ENCODE peak calls at places on chromosomes 2 and 18, in eight cellular contexts. One of them, this sample, is unnamed.

GRCh38 chr2:30511122-30512083 is 64.4 kb downstream of the LCLAT1 start:
- DNase-seq in H1: no peak
- DNase-seq in K562: peak; percentile 26
- DNase-seq in A549: no peak
- DNase-seq in tibial nerve: no peak
- DNase-seq in H9: no peak
- DNase-seq in body of pancreas: no peak
- DNase-seq in heart left ventricle: peak; percentile 45
- DNase-seq in this sample: no peak

GRCh38 chr18:6558770-6559169 is 144.1 kb upstream of the L3MBTL4 start:
- DNase-seq in H9: no peak
- DNase-seq in heart left ventricle: no peak
- DNase-seq in H1: no peak
- DNase-seq in body of pancreas: no peak
- DNase-seq in A549: no peak
- DNase-seq in tibial nerve: no peak
- DNase-seq in K562: no peak
- DNase-seq in this sample: no peak

GRCh38 chr18:31454066-31454708 is 6.6 kb downstream of the DSG3 start:
- DNase-seq in tibial nerve: no peak
- DNase-seq in H1: no peak
- DNase-seq in heart left ventricle: no peak
- DNase-seq in H9: no peak
- DNase-seq in body of pancreas: no peak
- DNase-seq in A549: peak; percentile 71
- DNase-seq in K562: no peak
- DNase-seq in this sample: no peak

GRCh38 chr2:203893823-203894222 is 26.3 kb downstream of the CTLA4 start:
- DNase-seq in K562: no peak
- DNase-seq in H9: no peak
- DNase-seq in body of pancreas: no peak
- DNase-seq in tibial nerve: no peak
- DNase-seq in heart left ventricle: no peak
- DNase-seq in A549: no peak
- DNase-seq in H1: no peak
- DNase-seq in this sample: no peak

GRCh38 chr18:39455300-39455699 is 1889.7 kb upstream of the CELF4 start:
- DNase-seq in H9: no peak
- DNase-seq in body of pancreas: no peak
- DNase-seq in heart left ventricle: no peak
- DNase-seq in K562: no peak
- DNase-seq in H1: no peak
- DNase-seq in A549: no peak
- DNase-seq in tibial nerve: no peak
- DNase-seq in this sample: no peak

GRCh38 chr18:23053756-23054457 is 81.4 kb upstream of the CABLES1 start:
- DNase-seq in A549: peak; percentile 16
- DNase-seq in K562: peak; percentile 35
- DNase-seq in tibial nerve: no peak
- DNase-seq in body of pancreas: no peak
- DNase-seq in H9: peak; percentile 87
- DNase-seq in H1: peak; percentile 39
- DNase-seq in heart left ventricle: no peak
- DNase-seq in this sample: peak; percentile 89

GRCh38 chr18:5628512-5629255 is 84.9 kb upstream of the EPB41L3 start:
- DNase-seq in body of pancreas: peak; percentile 44
- DNase-seq in H9: no peak
- DNase-seq in A549: no peak
- DNase-seq in heart left ventricle: peak; percentile 30
- DNase-seq in H1: no peak
- DNase-seq in tibial nerve: peak; percentile 16
- DNase-seq in K562: no peak
- DNase-seq in this sample: peak; percentile 79

GRCh38 chr2:226256237-226256636 is 543.4 kb downstream of the IRS1 start:
- DNase-seq in K562: no peak
- DNase-seq in tibial nerve: no peak
- DNase-seq in H1: no peak
- DNase-seq in heart left ventricle: no peak
- DNase-seq in H9: no peak
- DNase-seq in body of pancreas: no peak
- DNase-seq in A549: peak; percentile 1
- DNase-seq in this sample: no peak

GRCh38 chr2:2698182-2699116 is 367.4 kb upstream of the MYT1L start:
- DNase-seq in H1: no peak
- DNase-seq in A549: peak; percentile 33
- DNase-seq in tibial nerve: no peak
- DNase-seq in K562: peak; percentile 28
- DNase-seq in body of pancreas: no peak
- DNase-seq in H9: no peak
- DNase-seq in heart left ventricle: no peak
- DNase-seq in this sample: peak; percentile 70

GRCh38 chr2:2639251-2640139 is 308.4 kb upstream of the MYT1L start:
- DNase-seq in body of pancreas: no peak
- DNase-seq in heart left ventricle: no peak
- DNase-seq in tibial nerve: no peak
- DNase-seq in A549: no peak
- DNase-seq in K562: no peak
- DNase-seq in H9: no peak
- DNase-seq in H1: no peak
- DNase-seq in this sample: peak; percentile 37

GRCh38 chr2:16254356-16254965 is 314.1 kb downstream of the MYCN start:
- DNase-seq in A549: no peak
- DNase-seq in tibial nerve: no peak
- DNase-seq in H9: no peak
- DNase-seq in K562: no peak
- DNase-seq in heart left ventricle: no peak
- DNase-seq in H1: no peak
- DNase-seq in body of pancreas: no peak
- DNase-seq in this sample: peak; percentile 16

GRCh38 chr2:226799211-226799975 is at the start of gene IRS1:
- DNase-seq in H1: no peak
- DNase-seq in heart left ventricle: peak; percentile 74
- DNase-seq in A549: no peak
- DNase-seq in H9: peak; percentile 78
- DNase-seq in K562: peak; percentile 66
- DNase-seq in tibial nerve: no peak
- DNase-seq in body of pancreas: peak; percentile 72
- DNase-seq in this sample: peak; percentile 91

GRCh38 chr18:63138469-63139340 is 180.9 kb downstream of the BCL2 start:
- DNase-seq in H1: peak; percentile 27
- DNase-seq in tibial nerve: no peak
- DNase-seq in H9: peak; percentile 82
- DNase-seq in A549: no peak
- DNase-seq in body of pancreas: no peak
- DNase-seq in heart left ventricle: no peak
- DNase-seq in K562: peak; percentile 16
- DNase-seq in this sample: peak; percentile 89

DNA sequence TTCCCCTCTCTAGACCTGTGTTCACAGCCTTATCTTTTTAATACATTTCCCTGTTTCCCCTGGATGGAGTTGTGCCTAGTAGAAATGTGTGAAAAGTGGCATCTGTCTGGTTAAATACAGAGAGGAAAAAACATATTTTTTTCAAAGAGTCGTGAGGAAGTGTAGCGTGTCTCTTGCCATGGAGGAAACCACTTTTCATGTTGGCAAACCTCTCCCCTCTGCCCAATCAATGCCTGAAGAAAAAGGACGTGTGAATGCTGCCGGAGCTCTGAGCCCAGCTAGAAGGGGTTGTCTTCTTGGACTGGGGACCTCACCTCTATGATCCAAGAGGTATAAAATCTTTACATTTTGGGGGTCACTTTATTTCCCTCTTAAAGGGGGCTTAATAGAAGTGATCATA is 52.4 kb downstream of the DPP4 start:
- DNase-seq in K562: no peak
- DNase-seq in H1: no peak
- DNase-seq in heart left ventricle: no peak
- DNase-seq in body of pancreas: no peak
- DNase-seq in A549: no peak
- DNase-seq in H9: no peak
- DNase-seq in tibial nerve: no peak
- DNase-seq in this sample: no peak
- H3K27ac ChIP-seq in K562: no peak overlapping the region
- H3K27ac ChIP-seq in H1: no peak overlapping the region
- H3K27ac ChIP-seq in heart left ventricle: no peak overlapping the region
- H3K27ac ChIP-seq in body of pancreas: no peak overlapping the region
- H3K27ac ChIP-seq in A549: no peak overlapping the region
- H3K27ac ChIP-seq in H9: no peak overlapping the region
- H3K27ac ChIP-seq in tibial nerve: no peak overlapping the region
- H3K27ac ChIP-seq in this sample: no peak overlapping the region

DNA sequence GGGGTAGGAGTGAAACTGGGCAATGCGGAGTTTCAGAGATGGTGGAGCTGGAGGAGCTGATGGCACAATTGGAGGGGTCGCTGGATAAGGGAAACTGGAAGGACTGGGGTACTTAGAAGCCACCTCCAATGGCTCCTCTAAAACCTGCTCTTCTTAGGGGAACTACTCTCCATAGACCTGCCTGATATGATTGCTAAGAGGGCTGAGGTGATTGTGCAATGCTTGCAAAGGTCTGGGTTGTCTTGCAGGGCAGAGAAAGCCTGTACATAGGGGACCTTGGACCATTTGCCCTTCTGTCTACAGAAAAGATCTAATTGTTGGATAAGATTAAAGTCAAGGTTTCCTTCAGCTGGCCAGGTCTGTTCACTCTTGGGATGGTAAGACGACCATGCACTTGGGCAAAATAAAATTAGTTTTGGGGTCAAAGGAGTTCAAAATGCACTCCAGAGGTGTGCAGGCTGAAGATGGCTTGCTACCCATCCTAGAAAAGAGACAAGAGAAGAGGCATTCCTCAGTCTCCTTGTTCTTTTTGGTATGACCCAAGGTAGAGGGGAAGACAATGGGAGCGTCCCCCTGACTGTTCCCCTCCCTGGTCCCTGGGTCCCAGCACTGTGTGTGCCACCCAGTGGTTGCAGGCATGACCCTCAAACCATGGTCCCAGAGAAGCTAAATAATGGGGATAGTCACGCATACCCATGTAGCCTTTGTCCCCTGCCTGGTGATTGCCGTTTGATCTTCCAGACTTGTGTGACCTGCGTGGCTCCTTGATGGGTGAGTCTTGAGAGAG is 41.1 kb downstream of the STK17B start:
- DNase-seq in K562: no peak
- DNase-seq in A549: no peak
- DNase-seq in heart left ventricle: no peak
- DNase-seq in tibial nerve: no peak
- DNase-seq in H9: no peak
- DNase-seq in body of pancreas: no peak
- DNase-seq in H1: no peak
- DNase-seq in this sample: peak; percentile 56
- H3K9me3 ChIP-seq in K562: no peaks in the 10 kb centered on the region
- H3K9me3 ChIP-seq in A549: peaks cover 26% of the 10 kb centered on the region
- H3K9me3 ChIP-seq in heart left ventricle: peaks cover 28% of the 10 kb centered on the region
- H3K9me3 ChIP-seq in tibial nerve: no peaks in the 10 kb centered on the region
- H3K9me3 ChIP-seq in H9: peaks cover 50% of the 10 kb centered on the region
- H3K9me3 ChIP-seq in body of pancreas: no peaks in the 10 kb centered on the region
- H3K9me3 ChIP-seq in H1: peaks cover 57% of the 10 kb centered on the region
- H3K9me3 ChIP-seq in this sample: peaks cover 72% of the 10 kb centered on the region

DNA sequence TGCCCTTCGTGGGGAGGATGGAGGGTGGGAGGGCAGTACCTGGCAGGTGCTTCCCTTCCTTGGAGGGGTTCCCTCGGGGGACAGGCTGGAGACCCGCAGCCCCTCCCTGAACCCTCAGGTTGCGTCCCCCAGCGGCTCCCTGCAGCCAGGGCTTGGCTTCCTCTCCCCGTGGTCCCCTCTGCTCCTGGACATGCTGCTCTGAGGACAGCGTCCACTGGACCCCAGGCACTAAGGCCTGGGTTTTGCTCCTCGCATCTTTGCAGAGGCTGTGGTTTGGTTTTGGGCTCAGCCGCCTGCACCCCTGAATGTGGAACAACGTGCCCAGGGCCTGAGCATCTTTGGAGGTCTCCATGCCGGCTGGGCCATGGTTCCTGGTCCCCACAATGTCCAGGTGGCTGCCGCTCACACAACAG is 133.5 kb downstream of the PTGR3 start:
- DNase-seq in A549: no peak
- DNase-seq in body of pancreas: no peak
- DNase-seq in tibial nerve: no peak
- DNase-seq in K562: no peak
- DNase-seq in H9: no peak
- DNase-seq in H1: no peak
- DNase-seq in heart left ventricle: no peak
- DNase-seq in this sample: peak; percentile 35
- TF ChIP-seq CTCF in A549: no peak
- TF ChIP-seq CTCF in body of pancreas: no peak
- TF ChIP-seq CTCF in tibial nerve: no peak
- TF ChIP-seq CTCF in K562: no peak
- TF ChIP-seq CTCF in H9: no peak
- TF ChIP-seq CTCF in H1: no peak
- TF ChIP-seq CTCF in heart left ventricle: no peak
- TF ChIP-seq CTCF in this sample: no peak

DNA sequence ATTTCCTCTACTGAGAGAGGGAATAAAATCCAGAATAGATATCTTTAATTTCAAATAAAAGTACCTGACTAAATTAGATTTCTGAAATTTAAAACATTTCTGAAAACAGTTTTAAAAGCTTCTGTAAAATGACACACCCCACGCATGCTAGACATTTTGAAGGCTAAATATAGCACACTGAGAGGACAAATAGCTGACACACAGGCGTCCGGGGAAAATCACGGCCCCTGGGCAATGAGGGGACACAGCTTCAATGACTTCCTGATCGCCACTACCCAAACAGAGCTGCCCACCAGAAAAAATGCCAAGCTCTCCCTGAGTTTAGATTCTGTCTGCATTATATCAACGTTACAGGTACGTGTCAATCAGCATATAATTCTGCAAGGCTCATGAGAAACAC is 10.9 kb downstream of the TBC1D8 start:
- DNase-seq in A549: no peak
- DNase-seq in body of pancreas: no peak
- DNase-seq in H9: no peak
- DNase-seq in heart left ventricle: no peak
- DNase-seq in K562: no peak
- DNase-seq in H1: no peak
- DNase-seq in tibial nerve: no peak
- DNase-seq in this sample: no peak
- H3K27ac ChIP-seq in A549: no peak overlapping the region
- H3K27ac ChIP-seq in body of pancreas: no peak overlapping the region
- H3K27ac ChIP-seq in H9: no peak overlapping the region
- H3K27ac ChIP-seq in heart left ventricle: peak overlapping the region; percentile 33
- H3K27ac ChIP-seq in K562: no peak overlapping the region
- H3K27ac ChIP-seq in H1: no peak overlapping the region
- H3K27ac ChIP-seq in tibial nerve: no peak overlapping the region
- H3K27ac ChIP-seq in this sample: no peak overlapping the region

DNA sequence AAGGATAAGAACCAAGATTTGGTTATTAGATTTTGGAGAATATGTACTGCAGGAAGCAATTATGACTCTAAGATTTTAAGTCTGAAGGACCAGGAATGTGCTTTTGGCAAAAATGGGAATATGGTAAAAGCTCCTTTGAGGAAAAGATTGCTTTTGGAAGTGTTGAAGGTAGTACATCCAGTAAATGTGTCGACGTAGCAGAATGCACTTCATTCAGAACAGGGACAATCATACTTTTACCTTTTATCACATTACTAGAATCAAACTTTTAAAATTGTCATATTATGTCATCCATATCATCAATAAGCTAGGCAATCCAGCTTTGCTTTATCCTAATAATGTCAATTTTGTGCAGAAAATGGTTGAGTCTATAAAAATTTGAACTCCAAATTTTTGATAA is 74.3 kb upstream of the MSTN start:
- DNase-seq in tibial nerve: no peak
- DNase-seq in H9: no peak
- DNase-seq in body of pancreas: no peak
- DNase-seq in K562: no peak
- DNase-seq in A549: no peak
- DNase-seq in H1: no peak
- DNase-seq in heart left ventricle: no peak
- DNase-seq in this sample: no peak
- H3K9me3 ChIP-seq in tibial nerve: no peaks in the 10 kb centered on the region
- H3K9me3 ChIP-seq in H9: no peaks in the 10 kb centered on the region
- H3K9me3 ChIP-seq in body of pancreas: no peaks in the 10 kb centered on the region
- H3K9me3 ChIP-seq in K562: peaks cover 1% of the 10 kb centered on the region
- H3K9me3 ChIP-seq in A549: peaks cover 10% of the 10 kb centered on the region
- H3K9me3 ChIP-seq in H1: peaks cover 21% of the 10 kb centered on the region
- H3K9me3 ChIP-seq in heart left ventricle: no peaks in the 10 kb centered on the region
- H3K9me3 ChIP-seq in this sample: peaks cover 52% of the 10 kb centered on the region